ENCODE peak calls at places on chromosomes 2 and 18, in four cellular contexts. One of them, this sample, is unnamed.

GRCh38 chr2:146661494-146662096 is 1183.2 kb upstream of the ACVR2A start:
- DNase-seq in fibroblast of the aortic adventitia: peak
- DNase-seq in C1 segment of cervical spinal cord: no peak
- DNase-seq in naive thymus-derived CD8-positive, alpha-beta T cell: no peak
- DNase-seq in this sample: no peak

GRCh38 chr2:169258045-169258601 is 104.2 kb downstream of the LRP2 start:
- DNase-seq in C1 segment of cervical spinal cord: no peak
- DNase-seq in fibroblast of the aortic adventitia: no peak
- DNase-seq in naive thymus-derived CD8-positive, alpha-beta T cell: no peak
- DNase-seq in this sample: no peak

GRCh38 chr2:226514895-226515294 is 284.7 kb downstream of the IRS1 start:
- DNase-seq in C1 segment of cervical spinal cord: no peak
- DNase-seq in naive thymus-derived CD8-positive, alpha-beta T cell: no peak
- DNase-seq in fibroblast of the aortic adventitia: peak
- DNase-seq in this sample: no peak

GRCh38 chr2:237455764-237456163 is 31.3 kb upstream of the MLPH start:
- DNase-seq in naive thymus-derived CD8-positive, alpha-beta T cell: no peak
- DNase-seq in fibroblast of the aortic adventitia: no peak
- DNase-seq in C1 segment of cervical spinal cord: no peak
- DNase-seq in this sample: no peak

GRCh38 chr18:2811416-2811815 is 35.4 kb upstream of the EMILIN2 start:
- DNase-seq in C1 segment of cervical spinal cord: no peak
- DNase-seq in naive thymus-derived CD8-positive, alpha-beta T cell: no peak
- DNase-seq in fibroblast of the aortic adventitia: no peak
- DNase-seq in this sample: no peak

GRCh38 chr2:239299218-239299939 is 101.4 kb downstream of the HDAC4 start:
- DNase-seq in C1 segment of cervical spinal cord: no peak
- DNase-seq in naive thymus-derived CD8-positive, alpha-beta T cell: no peak
- DNase-seq in fibroblast of the aortic adventitia: no peak
- DNase-seq in this sample: no peak

GRCh38 chr2:3476386-3477033 is 42.8 kb downstream of the ADI1 start:
- DNase-seq in naive thymus-derived CD8-positive, alpha-beta T cell: no peak
- DNase-seq in fibroblast of the aortic adventitia: no peak
- DNase-seq in C1 segment of cervical spinal cord: no peak
- DNase-seq in this sample: no peak

GRCh38 chr2:121567957-121568409 is 37.3 kb downstream of the RNU4ATAC start:
- DNase-seq in C1 segment of cervical spinal cord: no peak
- DNase-seq in naive thymus-derived CD8-positive, alpha-beta T cell: no peak
- DNase-seq in fibroblast of the aortic adventitia: no peak
- DNase-seq in this sample: no peak

GRCh38 chr2:144357623-144358400 is 162.1 kb downstream of the ZEB2 start:
- DNase-seq in C1 segment of cervical spinal cord: no peak
- DNase-seq in naive thymus-derived CD8-positive, alpha-beta T cell: no peak
- DNase-seq in fibroblast of the aortic adventitia: peak
- DNase-seq in this sample: no peak

GRCh38 chr2:180539541-180539940 is 440.9 kb upstream of the UBE2E3 start:
- DNase-seq in C1 segment of cervical spinal cord: no peak
- DNase-seq in naive thymus-derived CD8-positive, alpha-beta T cell: no peak
- DNase-seq in fibroblast of the aortic adventitia: no peak
- DNase-seq in this sample: no peak

GRCh38 chr18:51867767-51868166 is 472.2 kb upstream of the DCC start:
- DNase-seq in naive thymus-derived CD8-positive, alpha-beta T cell: peak
- DNase-seq in fibroblast of the aortic adventitia: peak
- DNase-seq in C1 segment of cervical spinal cord: no peak
- DNase-seq in this sample: no peak

GRCh38 chr2:199692489-199692888 is 158.5 kb downstream of the FTCDNL1 start:
- DNase-seq in fibroblast of the aortic adventitia: no peak
- DNase-seq in C1 segment of cervical spinal cord: no peak
- DNase-seq in naive thymus-derived CD8-positive, alpha-beta T cell: no peak
- DNase-seq in this sample: no peak

GRCh38 chr18:1229634-1230033 is 325.0 kb downstream of the ADCYAP1 start:
- DNase-seq in naive thymus-derived CD8-positive, alpha-beta T cell: no peak
- DNase-seq in fibroblast of the aortic adventitia: no peak
- DNase-seq in C1 segment of cervical spinal cord: no peak
- DNase-seq in this sample: no peak

GRCh38 chr2:196149926-196150325 is 21.5 kb downstream of the STK17B start:
- DNase-seq in naive thymus-derived CD8-positive, alpha-beta T cell: no peak
- DNase-seq in C1 segment of cervical spinal cord: no peak
- DNase-seq in fibroblast of the aortic adventitia: no peak
- DNase-seq in this sample: no peak

GRCh38 chr2:121018136-121019057 is 266.6 kb downstream of the TFCP2L1 start:
- DNase-seq in naive thymus-derived CD8-positive, alpha-beta T cell: no peak
- DNase-seq in fibroblast of the aortic adventitia: no peak
- DNase-seq in C1 segment of cervical spinal cord: no peak
- DNase-seq in this sample: peak

GRCh38 chr2:8352300-8352699 is 329.6 kb upstream of the ID2 start:
- DNase-seq in C1 segment of cervical spinal cord: no peak
- DNase-seq in fibroblast of the aortic adventitia: peak
- DNase-seq in naive thymus-derived CD8-positive, alpha-beta T cell: no peak
- DNase-seq in this sample: no peak

GRCh38 chr2:8202139-8202538 is 479.7 kb upstream of the ID2 start:
- DNase-seq in fibroblast of the aortic adventitia: no peak
- DNase-seq in naive thymus-derived CD8-positive, alpha-beta T cell: no peak
- DNase-seq in C1 segment of cervical spinal cord: no peak
- DNase-seq in this sample: no peak

GRCh38 chr2:170717599-170717963 is 2.4 kb downstream of the SP5 start:
- DNase-seq in fibroblast of the aortic adventitia: no peak
- DNase-seq in C1 segment of cervical spinal cord: no peak
- DNase-seq in naive thymus-derived CD8-positive, alpha-beta T cell: no peak
- DNase-seq in this sample: no peak

GRCh38 chr2:72846171-72847095 is 20.6 kb upstream of the EXOC6B start:
- DNase-seq in C1 segment of cervical spinal cord: no peak
- DNase-seq in fibroblast of the aortic adventitia: no peak
- DNase-seq in naive thymus-derived CD8-positive, alpha-beta T cell: no peak
- DNase-seq in this sample: no peak

GRCh38 chr2:85064927-85065630 is 68.1 kb upstream of the TCF7L1 start:
- DNase-seq in fibroblast of the aortic adventitia: no peak
- DNase-seq in C1 segment of cervical spinal cord: no peak
- DNase-seq in naive thymus-derived CD8-positive, alpha-beta T cell: no peak
- DNase-seq in this sample: no peak

GRCh38 chr2:211816739-211817138 is 721.9 kb downstream of the ERBB4 start:
- DNase-seq in C1 segment of cervical spinal cord: no peak
- DNase-seq in fibroblast of the aortic adventitia: no peak
- DNase-seq in naive thymus-derived CD8-positive, alpha-beta T cell: no peak
- DNase-seq in this sample: no peak

GRCh38 chr2:98893871-98894270 is 42.2 kb downstream of the CRACDL start:
- DNase-seq in naive thymus-derived CD8-positive, alpha-beta T cell: no peak
- DNase-seq in fibroblast of the aortic adventitia: no peak
- DNase-seq in C1 segment of cervical spinal cord: no peak
- DNase-seq in this sample: no peak

GRCh38 chr2:67625671-67626070 is 228.5 kb downstream of the ETAA1 start:
- DNase-seq in fibroblast of the aortic adventitia: peak
- DNase-seq in naive thymus-derived CD8-positive, alpha-beta T cell: no peak
- DNase-seq in C1 segment of cervical spinal cord: no peak
- DNase-seq in this sample: no peak

GRCh38 chr2:217110550-217110949 is 250.7 kb upstream of the TNP1 start:
- DNase-seq in C1 segment of cervical spinal cord: no peak
- DNase-seq in fibroblast of the aortic adventitia: no peak
- DNase-seq in naive thymus-derived CD8-positive, alpha-beta T cell: no peak
- DNase-seq in this sample: no peak

GRCh38 chr2:152743004-152743403 is 24.6 kb downstream of the ARL6IP6 start:
- DNase-seq in fibroblast of the aortic adventitia: no peak
- DNase-seq in C1 segment of cervical spinal cord: no peak
- DNase-seq in naive thymus-derived CD8-positive, alpha-beta T cell: no peak
- DNase-seq in this sample: no peak

GRCh38 chr2:189151897-189152296 is 27.7 kb downstream of the COL5A2 start:
- DNase-seq in fibroblast of the aortic adventitia: no peak
- DNase-seq in naive thymus-derived CD8-positive, alpha-beta T cell: no peak
- DNase-seq in C1 segment of cervical spinal cord: no peak
- DNase-seq in this sample: no peak

GRCh38 chr2:226189061-226189460 is 610.6 kb downstream of the IRS1 start:
- DNase-seq in fibroblast of the aortic adventitia: no peak
- DNase-seq in naive thymus-derived CD8-positive, alpha-beta T cell: no peak
- DNase-seq in C1 segment of cervical spinal cord: no peak
- DNase-seq in this sample: no peak